ENCODE peak calls at places on chromosomes 4 and X, in eight cellular contexts. F is activated CD4-positive, alpha-beta T cell treated with anti-CD3 and anti-CD28 coated beads, Interleukin-2, amount 10 ng/mL, durations not matched to agents 7 days and 5 days; O is tibial artery; P is neuronal stem cell; J is AG09319; D is SK-N-SH; K is fibroblast of gingiva; E is G401. A is an unnamed sample.

GRCh38 chr4:41358626-41359025 is 101.9 kb downstream of the UCHL1 start:
- DNase-seq in J (no peak), K (no peak), P (no peak), O (no peak), F (no peak), D (peak), E (peak), A (no peak)

GRCh38 chr4:102076622-102077021 is 268.7 kb downstream of the SLC39A8 start:
- DNase-seq in F (no peak), E (no peak), J (no peak), P (no peak), K (peak), O (no peak), D (no peak), A (no peak)

GRCh38 chr4:5142726-5143125 is 91.4 kb downstream of the STK32B start:
- DNase-seq in D (peak), F (peak), E (peak), K (peak), J (peak), O (peak), P (peak), A (no peak)

GRCh38 chr4:161919442-161920220 is 244.2 kb downstream of the FSTL5 start:
- DNase-seq in K (no peak), P (no peak), E (peak), F (no peak), J (no peak), D (no peak), O (no peak), A (no peak)

GRCh38 chrX:110409925-110410324 is 51.3 kb downstream of the RTL9 start:
- DNase-seq in J (no peak), D (no peak), P (no peak), O (no peak), E (no peak), F (no peak), K (no peak), A (peak)

GRCh38 chr4:88599714-88600113 is 7.4 kb downstream of the HERC3 start:
- DNase-seq in J (no peak), D (no peak), O (no peak), E (no peak), P (no peak), F (no peak), K (no peak), A (no peak)

GRCh38 chrX:11261260-11261659 is 32.0 kb upstream of the AMELX start:
- DNase-seq in D (no peak), P (no peak), O (no peak), F (no peak), E (no peak), K (peak), J (peak), A (peak)

GRCh38 chrX:20968996-20969395 is 405.2 kb upstream of the CNKSR2 start:
- DNase-seq in P (no peak), E (no peak), O (no peak), K (no peak), D (no peak), F (no peak), J (no peak), A (no peak)

GRCh38 chr4:72302981-72303704 is 265.9 kb downstream of the ADAMTS3 start:
- DNase-seq in K (no peak), J (no peak), D (peak), O (no peak), F (peak), P (peak), E (peak), A (peak)

GRCh38 chr4:76723916-76724315 is 174.0 kb downstream of the SOWAHB start:
- DNase-seq in F (no peak), J (peak), K (peak), D (no peak), O (no peak), P (peak), E (no peak), A (no peak)

GRCh38 chr4:112492321-112492720 is 23.7 kb downstream of the NEUROG2 start:
- DNase-seq in O (no peak), J (no peak), F (no peak), D (no peak), K (no peak), E (no peak), P (no peak), A (no peak)

GRCh38 chr4:12123709-12124108 is 695.0 kb upstream of the HS3ST1 start:
- DNase-seq in J (no peak), O (no peak), D (no peak), E (no peak), P (no peak), F (no peak), K (no peak), A (no peak)

GRCh38 chr4:70754990-70755688 is 33.4 kb downstream of the RUFY3 start:
- DNase-seq in E (no peak), K (no peak), J (no peak), P (no peak), F (no peak), D (no peak), O (no peak), A (peak)

A was measured in RKO.